ENCODE peak calls at places on chromosomes 5 and 9, in four cellular contexts. Y, P, L and A are unnamed samples.
A peak's percentile ranks its signal among the peaks of the same experiment; 100 is the strongest.

GRCh38 chr9:84397822-84398221 is 57.3 kb upstream of the SLC28A3 start:
- DNase-seq in Y (no peak), P (peak; percentile 8), L (no peak), A (no peak)

GRCh38 chr5:112995764-112996618 is 19.4 kb downstream of the DCP2 start:
- DNase-seq in Y (peak; percentile 75), P (peak; percentile 80), L (peak; percentile 49), A (peak; percentile 75)

GRCh38 chr9:130172858-130173461 is 756 bp downstream of the NCS1 start:
- DNase-seq in Y (no peak), P (no peak), L (peak; percentile 21), A (no peak)

GRCh38 chr5:37738865-37739488 is 100.9 kb downstream of the GDNF start:
- DNase-seq in Y (no peak), P (no peak), L (no peak), A (no peak)

GRCh38 chr5:64952961-64953360 is 184.2 kb downstream of the CWC27 start:
- DNase-seq in Y (no peak), P (no peak), L (no peak), A (no peak)

GRCh38 chr5:73718762-73719161 is 92.8 kb downstream of the ARHGEF28 start:
- DNase-seq in Y (no peak), P (no peak), L (no peak), A (no peak)

GRCh38 chr9:120625222-120625621 is 45.3 kb upstream of the CDK5RAP2 start:
- DNase-seq in Y (no peak), P (peak; percentile 32), L (no peak), A (no peak)

GRCh38 chr9:105244996-105245719 is 707 bp downstream of the SLC44A1 start:
- DNase-seq in Y (peak; percentile 76), P (peak; percentile 94), L (peak; percentile 83), A (peak; percentile 90)

GRCh38 chr5:76546497-76547102 is 76.6 kb downstream of the F2RL2 start:
- DNase-seq in Y (no peak), P (no peak), L (no peak), A (no peak)